ENCODE peak calls at places on chromosomes 7 and 10, in ten cellular contexts. I is hepatocyte, M is foreskin keratinocyte, V is mucosa of descending colon, J is fibroblast of the aortic adventitia, H is PC-3, X is fibroblast of lung, A is kidney epithelial cell, F is sigmoid colon, Y is GM23338. Q is an unnamed sample.

GRCh38 chr7:12244129-12244528 is 33.0 kb downstream of the TMEM106B start:
- DNase-seq in V (no peak), Y (peak; percentile 78), F (no peak), H (peak; percentile 59), X (peak; percentile 27), M (no peak), I (peak; percentile 30), J (peak; percentile 8), A (no peak), Q (no peak)

GRCh38 chr7:128878226-128879105 is 15.8 kb downstream of the ATP6V1F start:
- DNase-seq in Y (no peak), I (no peak), F (peak; percentile 39), H (no peak), X (no peak), M (no peak), V (peak; percentile 20), A (no peak), J (no peak), Q (no peak)

GRCh38 chr10:42879380-42880254 is 97.0 kb downstream of the BMS1 start:
- DNase-seq in J (no peak), M (no peak), H (no peak), I (no peak), A (no peak), Y (peak; percentile 11), V (no peak), F (no peak), X (no peak), Q (no peak)

GRCh38 chr10:91604462-91604935 is 28.4 kb downstream of the PPP1R3C start:
- DNase-seq in I (no peak), X (peak; percentile 94), H (no peak), M (no peak), J (no peak), F (no peak), Y (peak; percentile 35), A (no peak), V (no peak), Q (no peak)

GRCh38 chr10:110456046-110456445 is 41.7 kb upstream of the DUSP5 start:
- DNase-seq in I (no peak), V (no peak), A (no peak), J (no peak), H (peak; percentile 21), F (peak; percentile 36), X (no peak), M (no peak), Y (no peak), Q (peak; percentile 36)

GRCh38 chr10:84193846-84194423 is 402 bp upstream of the CDHR1 start:
- DNase-seq in M (no peak), H (no peak), F (peak; percentile 33), Y (no peak), V (no peak), I (no peak), J (peak; percentile 2), A (no peak), X (no peak), Q (no peak)

GRCh38 chr7:2819954-2820397 is 24.1 kb downstream of the GNA12 start:
- DNase-seq in A (no peak), H (no peak), M (no peak), J (no peak), Y (no peak), V (no peak), I (no peak), X (no peak), F (peak; percentile 33), Q (no peak)

GRCh38 chr7:117036034-117036669 is 82.9 kb downstream of the ST7 start:
- DNase-seq in Y (no peak), X (no peak), H (no peak), F (no peak), V (no peak), I (no peak), A (no peak), J (no peak), M (no peak), Q (no peak)

GRCh38 chr7:133331861-133332260 is 79.0 kb downstream of the EXOC4 start:
- DNase-seq in H (no peak), I (no peak), Y (no peak), F (no peak), M (no peak), X (peak; percentile 26), J (peak; percentile 11), A (no peak), V (no peak), Q (no peak)

GRCh38 chr10:23088609-23089008 is 6.8 kb upstream of the MSRB2 start:
- DNase-seq in M (peak; percentile 40), Y (no peak), V (no peak), J (no peak), I (no peak), F (no peak), H (peak; percentile 56), X (no peak), A (no peak), Q (no peak)

GRCh38 chr7:43905954-43906326 is 456 bp downstream of the URGCP start:
- DNase-seq in Y (peak; percentile 77), M (peak; percentile 18), I (peak; percentile 55), J (peak; percentile 45), X (peak; percentile 55), A (no peak), V (peak; percentile 55), F (peak; percentile 66), H (peak; percentile 14), Q (no peak)

GRCh38 chr7:96727534-96728088 is 18.0 kb upstream of the SEM1 start:
- DNase-seq in A (no peak), H (no peak), X (no peak), V (no peak), I (no peak), F (no peak), M (peak; percentile 78), Y (no peak), J (no peak), Q (no peak)

GRCh38 chr7:96728139-96728538 is 18.5 kb upstream of the SEM1 start:
- DNase-seq in J (no peak), V (no peak), X (no peak), H (no peak), I (no peak), F (no peak), A (no peak), M (peak; percentile 87), Y (no peak), Q (no peak)

GRCh38 chr7:96719164-96719563 is 9.5 kb upstream of the SEM1 start:
- DNase-seq in A (no peak), J (no peak), H (no peak), M (no peak), Y (peak; percentile 63), F (no peak), I (no peak), X (no peak), V (no peak), Q (no peak)

GRCh38 chr7:96720843-96721242 is 11.2 kb upstream of the SEM1 start:
- DNase-seq in J (peak; percentile 57), Y (no peak), I (peak; percentile 16), X (no peak), A (no peak), H (peak; percentile 76), V (no peak), M (peak; percentile 82), F (no peak), Q (no peak)

GRCh38 chr7:96723622-96724021 is 14.0 kb upstream of the SEM1 start:
- DNase-seq in H (no peak), I (no peak), V (no peak), Y (peak; percentile 46), M (peak; percentile 65), A (no peak), F (no peak), J (peak; percentile 4), X (no peak), Q (no peak)
- TF ChIP-seq CTCF in H (no peak), I (no peak), V (no peak), Y (no peak), M (no peak), A (no peak), F (no peak), J (no peak), X (no peak), Q (no peak)

DNA sequence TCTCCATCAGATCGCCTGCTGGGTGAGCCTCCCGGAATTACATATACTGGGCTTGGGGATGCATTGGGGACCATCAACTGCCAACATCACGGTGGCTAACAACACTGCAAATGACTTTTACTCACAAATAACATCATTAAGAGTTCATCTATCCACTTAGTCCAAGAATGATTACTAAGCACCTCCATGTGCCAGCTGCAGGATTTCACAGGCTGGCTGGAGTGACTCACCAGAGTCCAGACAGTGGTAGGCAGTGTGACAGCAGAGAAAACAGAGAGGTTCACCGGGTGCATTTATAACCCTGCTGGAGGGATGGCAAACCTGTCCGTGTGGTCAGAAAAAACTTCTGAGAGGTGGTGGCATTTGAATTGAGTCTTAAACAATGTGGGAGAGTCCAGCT is 3.2 kb upstream of the IGFBP3 start:
- DNase-seq in H (peak; percentile 81), Y (no peak), V (no peak), J (peak; percentile 75), I (peak; percentile 56), A (peak; percentile 88), F (no peak), M (peak; percentile 81), X (peak; percentile 91), Q (no peak)
- TF ChIP-seq CTCF in H (no peak), Y (no peak), V (no peak), J (peak; percentile 17), I (no peak), A (peak; percentile 1), F (no peak), M (peak; percentile 28), X (no peak), Q (no peak)

DNA sequence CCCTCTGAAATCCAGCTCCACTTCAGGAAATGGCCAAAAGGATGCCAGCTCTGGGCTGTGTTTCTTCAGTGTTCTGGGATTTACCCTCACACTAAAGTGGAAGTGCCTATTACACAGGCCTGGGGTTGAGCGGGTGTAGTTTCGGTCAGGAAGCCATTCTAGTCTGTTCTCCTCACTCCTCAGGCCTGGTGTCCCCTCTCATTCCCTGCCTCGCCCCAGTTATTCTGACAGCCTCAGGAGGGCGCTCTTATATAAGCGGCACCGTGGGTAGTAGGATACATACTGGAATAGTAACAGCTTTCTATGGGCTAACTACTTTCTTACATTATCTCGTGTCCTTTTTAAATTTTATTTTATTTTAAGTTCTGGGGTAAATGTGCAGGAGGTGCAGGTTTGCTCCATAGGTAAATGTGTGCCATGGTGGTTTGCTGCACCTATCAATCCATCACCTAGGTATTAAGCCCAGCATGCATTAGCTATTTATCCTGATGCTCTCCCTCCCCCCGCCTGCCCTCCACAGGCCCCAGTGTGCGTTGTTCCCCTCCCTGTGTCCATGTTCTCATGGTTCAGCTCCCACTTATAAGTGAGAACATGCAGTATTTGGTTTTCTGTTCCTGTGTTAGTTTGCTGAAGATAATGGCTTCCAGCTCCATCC is 12.2 kb upstream of the LGI1 start:
- DNase-seq in X (peak; percentile 14), Y (peak; percentile 90), F (no peak), J (peak; percentile 41), I (no peak), M (no peak), V (no peak), A (no peak), H (peak; percentile 37), Q (peak; percentile 19)
- TF ChIP-seq CTCF in X (peak; percentile 50), Y (peak; percentile 92), F (no peak), J (peak; percentile 43), I (peak; percentile 36), M (peak; percentile 51), V (no peak), A (peak; percentile 20), H (peak; percentile 53), Q (peak; percentile 63)

DNA sequence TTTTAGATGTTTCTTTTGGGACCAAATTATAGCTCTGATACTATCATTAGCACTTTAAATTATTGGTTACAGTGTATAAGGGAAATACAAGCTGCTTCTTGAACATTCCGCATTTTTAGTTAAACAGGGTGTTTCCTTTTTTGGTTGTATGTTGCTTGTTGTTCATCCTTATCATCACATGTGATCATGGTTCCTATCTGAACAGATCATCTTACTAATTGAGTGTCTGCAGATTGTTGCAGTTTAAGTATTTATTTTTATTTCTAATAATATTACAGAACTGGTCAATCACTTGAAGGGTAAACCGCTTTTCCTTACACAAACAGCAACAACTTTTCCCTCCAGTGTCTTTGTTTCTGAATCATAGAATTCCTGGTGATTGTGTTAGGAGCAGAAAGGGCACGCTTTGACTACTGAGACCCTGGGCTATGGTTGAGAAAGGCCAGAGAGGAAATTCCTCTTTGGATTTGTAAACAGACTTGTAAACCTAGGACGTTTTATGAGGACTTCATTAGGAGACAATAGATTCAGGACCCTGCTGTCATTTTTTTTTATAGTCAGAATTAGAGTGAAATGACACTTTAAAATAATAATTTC is 37.2 kb downstream of the CHN2 start:
- DNase-seq in J (no peak), F (no peak), M (no peak), Y (no peak), X (no peak), V (no peak), H (peak; percentile 43), I (no peak), A (no peak), Q (no peak)
- TF ChIP-seq CTCF in J (no peak), F (no peak), M (no peak), Y (no peak), X (no peak), V (no peak), H (no peak), I (no peak), A (no peak), Q (no peak)

Q was measured in OCI-LY7.